ENCODE peak calls at places on chromosomes 16 and 17, in nine cellular contexts. One of them, this sample, is unnamed.

GRCh38 chr16:30009085-30009862 is 1.6 kb downstream of the DOC2A start:
- DNase-seq in foreskin fibroblast: no peak
- DNase-seq in AG10803: no peak
- DNase-seq in GM13976: no peak
- DNase-seq in mucosa of descending colon: no peak
- DNase-seq in Peyer's patch: no peak
- DNase-seq in AG09309: no peak
- DNase-seq in right atrium auricular region: no peak
- DNase-seq in uterus: no peak
- DNase-seq in this sample: no peak

GRCh38 chr17:4566785-4567184 is 6.4 kb upstream of the GGT6 start:
- DNase-seq in foreskin fibroblast: peak
- DNase-seq in AG10803: peak
- DNase-seq in GM13976: peak
- DNase-seq in mucosa of descending colon: peak
- DNase-seq in Peyer's patch: peak
- DNase-seq in AG09309: no peak
- DNase-seq in right atrium auricular region: peak
- DNase-seq in uterus: no peak
- DNase-seq in this sample: no peak

GRCh38 chr16:48542966-48543365 is 67.0 kb downstream of the N4BP1 start:
- DNase-seq in foreskin fibroblast: no peak
- DNase-seq in AG10803: no peak
- DNase-seq in GM13976: no peak
- DNase-seq in mucosa of descending colon: no peak
- DNase-seq in Peyer's patch: no peak
- DNase-seq in AG09309: no peak
- DNase-seq in right atrium auricular region: peak
- DNase-seq in uterus: no peak
- DNase-seq in this sample: no peak

GRCh38 chr17:46766493-46767491 is 51.7 kb downstream of the WNT3 start:
- DNase-seq in foreskin fibroblast: no peak
- DNase-seq in AG10803: no peak
- DNase-seq in GM13976: no peak
- DNase-seq in mucosa of descending colon: no peak
- DNase-seq in Peyer's patch: no peak
- DNase-seq in AG09309: no peak
- DNase-seq in right atrium auricular region: no peak
- DNase-seq in uterus: no peak
- DNase-seq in this sample: peak

GRCh38 chr16:2299121-2299914 is 31.4 kb upstream of the RNPS1 start:
- DNase-seq in foreskin fibroblast: no peak
- DNase-seq in AG10803: no peak
- DNase-seq in GM13976: no peak
- DNase-seq in mucosa of descending colon: no peak
- DNase-seq in Peyer's patch: no peak
- DNase-seq in AG09309: no peak
- DNase-seq in right atrium auricular region: no peak
- DNase-seq in uterus: no peak
- DNase-seq in this sample: no peak

GRCh38 chr16:89607937-89608740 is 5.3 kb upstream of the DPEP1 start:
- DNase-seq in foreskin fibroblast: no peak
- DNase-seq in AG10803: no peak
- DNase-seq in GM13976: no peak
- DNase-seq in mucosa of descending colon: no peak
- DNase-seq in Peyer's patch: no peak
- DNase-seq in AG09309: no peak
- DNase-seq in right atrium auricular region: no peak
- DNase-seq in uterus: no peak
- DNase-seq in this sample: no peak

GRCh38 chr16:3049921-3050481 is 3.6 kb downstream of the MMP25 start:
- DNase-seq in foreskin fibroblast: no peak
- DNase-seq in AG10803: no peak
- DNase-seq in GM13976: peak
- DNase-seq in mucosa of descending colon: no peak
- DNase-seq in Peyer's patch: no peak
- DNase-seq in AG09309: no peak
- DNase-seq in right atrium auricular region: no peak
- DNase-seq in uterus: no peak
- DNase-seq in this sample: no peak

GRCh38 chr17:12883472-12883871 is 94.2 kb downstream of the ARHGAP44 start:
- DNase-seq in foreskin fibroblast: no peak
- DNase-seq in AG10803: no peak
- DNase-seq in GM13976: no peak
- DNase-seq in mucosa of descending colon: no peak
- DNase-seq in Peyer's patch: no peak
- DNase-seq in AG09309: no peak
- DNase-seq in right atrium auricular region: no peak
- DNase-seq in uterus: no peak
- DNase-seq in this sample: no peak

GRCh38 chr17:45218895-45219661 is 2.6 kb upstream of the FMNL1 start:
- DNase-seq in foreskin fibroblast: peak
- DNase-seq in AG10803: peak
- DNase-seq in GM13976: peak
- DNase-seq in mucosa of descending colon: peak
- DNase-seq in Peyer's patch: peak
- DNase-seq in AG09309: peak
- DNase-seq in right atrium auricular region: peak
- DNase-seq in uterus: peak
- DNase-seq in this sample: peak

GRCh38 chr16:27225536-27226360 is 22.4 kb downstream of the KDM8 start:
- DNase-seq in foreskin fibroblast: no peak
- DNase-seq in AG10803: no peak
- DNase-seq in GM13976: no peak
- DNase-seq in mucosa of descending colon: peak
- DNase-seq in Peyer's patch: no peak
- DNase-seq in AG09309: no peak
- DNase-seq in right atrium auricular region: no peak
- DNase-seq in uterus: no peak
- DNase-seq in this sample: no peak
- TF ChIP-seq CTCF in foreskin fibroblast: no peak
- TF ChIP-seq CTCF in AG10803: no peak
- TF ChIP-seq CTCF in GM13976: no peak
- TF ChIP-seq CTCF in mucosa of descending colon: no peak
- TF ChIP-seq CTCF in Peyer's patch: peak
- TF ChIP-seq CTCF in AG09309: no peak
- TF ChIP-seq CTCF in right atrium auricular region: no peak
- TF ChIP-seq CTCF in uterus: no peak
- TF ChIP-seq CTCF in this sample: no peak

GRCh38 chr16:84649511-84649861 is 1.2 kb downstream of the KLHL36 start:
- DNase-seq in foreskin fibroblast: no peak
- DNase-seq in AG10803: no peak
- DNase-seq in GM13976: no peak
- DNase-seq in mucosa of descending colon: no peak
- DNase-seq in Peyer's patch: no peak
- DNase-seq in AG09309: no peak
- DNase-seq in right atrium auricular region: no peak
- DNase-seq in uterus: no peak
- DNase-seq in this sample: no peak

GRCh38 chr16:84643677-84644076 is 4.6 kb upstream of the KLHL36 start:
- DNase-seq in foreskin fibroblast: peak
- DNase-seq in AG10803: peak
- DNase-seq in GM13976: no peak
- DNase-seq in mucosa of descending colon: no peak
- DNase-seq in Peyer's patch: peak
- DNase-seq in AG09309: no peak
- DNase-seq in right atrium auricular region: no peak
- DNase-seq in uterus: no peak
- DNase-seq in this sample: no peak

GRCh38 chr16:84648595-84649510 is 542 bp downstream of the KLHL36 start:
- DNase-seq in foreskin fibroblast: peak
- DNase-seq in AG10803: no peak
- DNase-seq in GM13976: peak
- DNase-seq in mucosa of descending colon: peak
- DNase-seq in Peyer's patch: peak
- DNase-seq in AG09309: no peak
- DNase-seq in right atrium auricular region: no peak
- DNase-seq in uterus: peak
- DNase-seq in this sample: peak

GRCh38 chr16:84650062-84650991 is 2.0 kb downstream of the KLHL36 start:
- DNase-seq in foreskin fibroblast: peak
- DNase-seq in AG10803: peak
- DNase-seq in GM13976: no peak
- DNase-seq in mucosa of descending colon: no peak
- DNase-seq in Peyer's patch: no peak
- DNase-seq in AG09309: peak
- DNase-seq in right atrium auricular region: no peak
- DNase-seq in uterus: no peak
- DNase-seq in this sample: no peak

GRCh38 chr16:84647830-84648594 is at the start of gene KLHL36:
- DNase-seq in foreskin fibroblast: peak
- DNase-seq in AG10803: peak
- DNase-seq in GM13976: peak
- DNase-seq in mucosa of descending colon: peak
- DNase-seq in Peyer's patch: peak
- DNase-seq in AG09309: no peak
- DNase-seq in right atrium auricular region: no peak
- DNase-seq in uterus: peak
- DNase-seq in this sample: peak
- TF ChIP-seq CTCF in foreskin fibroblast: peak
- TF ChIP-seq CTCF in AG10803: no peak
- TF ChIP-seq CTCF in GM13976: no peak
- TF ChIP-seq CTCF in mucosa of descending colon: no peak
- TF ChIP-seq CTCF in Peyer's patch: peak
- TF ChIP-seq CTCF in AG09309: no peak
- TF ChIP-seq CTCF in right atrium auricular region: no peak
- TF ChIP-seq CTCF in uterus: no peak
- TF ChIP-seq CTCF in this sample: peak

GRCh38 chr16:81850197-81850944 is 71.3 kb downstream of the PLCG2 start:
- DNase-seq in foreskin fibroblast: no peak
- DNase-seq in AG10803: no peak
- DNase-seq in GM13976: no peak
- DNase-seq in mucosa of descending colon: no peak
- DNase-seq in Peyer's patch: no peak
- DNase-seq in AG09309: no peak
- DNase-seq in right atrium auricular region: no peak
- DNase-seq in uterus: no peak
- DNase-seq in this sample: no peak

GRCh38 chr16:81852347-81852746 is 73.3 kb downstream of the PLCG2 start:
- DNase-seq in foreskin fibroblast: no peak
- DNase-seq in AG10803: no peak
- DNase-seq in GM13976: no peak
- DNase-seq in mucosa of descending colon: no peak
- DNase-seq in Peyer's patch: no peak
- DNase-seq in AG09309: no peak
- DNase-seq in right atrium auricular region: no peak
- DNase-seq in uterus: no peak
- DNase-seq in this sample: no peak

GRCh38 chr16:81860867-81861266 is 81.8 kb downstream of the PLCG2 start:
- DNase-seq in foreskin fibroblast: no peak
- DNase-seq in AG10803: no peak
- DNase-seq in GM13976: no peak
- DNase-seq in mucosa of descending colon: no peak
- DNase-seq in Peyer's patch: no peak
- DNase-seq in AG09309: no peak
- DNase-seq in right atrium auricular region: no peak
- DNase-seq in uterus: no peak
- DNase-seq in this sample: no peak

GRCh38 chr16:81860310-81860709 is 81.2 kb downstream of the PLCG2 start:
- DNase-seq in foreskin fibroblast: no peak
- DNase-seq in AG10803: no peak
- DNase-seq in GM13976: no peak
- DNase-seq in mucosa of descending colon: no peak
- DNase-seq in Peyer's patch: no peak
- DNase-seq in AG09309: no peak
- DNase-seq in right atrium auricular region: no peak
- DNase-seq in uterus: no peak
- DNase-seq in this sample: no peak

DNA sequence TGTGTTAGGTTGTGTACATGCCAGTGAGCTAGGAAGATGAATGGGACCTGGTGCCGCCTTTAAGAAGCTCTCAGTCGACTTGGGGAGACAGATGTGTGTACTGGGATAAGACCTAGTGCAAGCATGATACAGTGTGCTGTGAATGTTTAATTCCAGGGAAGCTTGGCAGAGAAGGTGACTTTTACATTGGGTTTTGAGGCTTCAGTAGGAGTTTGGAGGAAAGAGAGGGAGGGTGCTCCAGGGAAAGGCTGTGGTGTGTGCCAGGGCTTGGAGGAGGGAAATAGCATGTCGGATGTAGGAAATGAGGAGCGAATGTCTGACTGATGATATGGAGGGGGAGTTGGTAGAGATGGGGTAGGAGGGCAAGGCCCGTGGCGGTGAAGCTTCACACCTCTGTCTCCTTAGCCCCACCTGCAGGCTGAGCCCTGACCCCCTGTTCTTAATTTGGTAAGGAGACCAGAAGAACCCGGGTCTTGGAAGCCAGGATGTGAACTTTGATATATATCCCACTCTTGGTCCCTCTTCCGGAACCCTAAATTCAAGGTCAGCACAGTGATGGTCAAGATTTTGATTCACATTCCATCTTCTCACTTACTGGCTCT is 76.6 kb downstream of the PLCG2 start:
- DNase-seq in foreskin fibroblast: no peak
- DNase-seq in AG10803: no peak
- DNase-seq in GM13976: no peak
- DNase-seq in mucosa of descending colon: no peak
- DNase-seq in Peyer's patch: no peak
- DNase-seq in AG09309: no peak
- DNase-seq in right atrium auricular region: no peak
- DNase-seq in uterus: no peak
- DNase-seq in this sample: no peak
- TF ChIP-seq CTCF in foreskin fibroblast: no peak
- TF ChIP-seq CTCF in AG10803: no peak
- TF ChIP-seq CTCF in GM13976: no peak
- TF ChIP-seq CTCF in mucosa of descending colon: no peak
- TF ChIP-seq CTCF in Peyer's patch: no peak
- TF ChIP-seq CTCF in AG09309: no peak
- TF ChIP-seq CTCF in right atrium auricular region: no peak
- TF ChIP-seq CTCF in uterus: no peak
- TF ChIP-seq CTCF in this sample: no peak

DNA sequence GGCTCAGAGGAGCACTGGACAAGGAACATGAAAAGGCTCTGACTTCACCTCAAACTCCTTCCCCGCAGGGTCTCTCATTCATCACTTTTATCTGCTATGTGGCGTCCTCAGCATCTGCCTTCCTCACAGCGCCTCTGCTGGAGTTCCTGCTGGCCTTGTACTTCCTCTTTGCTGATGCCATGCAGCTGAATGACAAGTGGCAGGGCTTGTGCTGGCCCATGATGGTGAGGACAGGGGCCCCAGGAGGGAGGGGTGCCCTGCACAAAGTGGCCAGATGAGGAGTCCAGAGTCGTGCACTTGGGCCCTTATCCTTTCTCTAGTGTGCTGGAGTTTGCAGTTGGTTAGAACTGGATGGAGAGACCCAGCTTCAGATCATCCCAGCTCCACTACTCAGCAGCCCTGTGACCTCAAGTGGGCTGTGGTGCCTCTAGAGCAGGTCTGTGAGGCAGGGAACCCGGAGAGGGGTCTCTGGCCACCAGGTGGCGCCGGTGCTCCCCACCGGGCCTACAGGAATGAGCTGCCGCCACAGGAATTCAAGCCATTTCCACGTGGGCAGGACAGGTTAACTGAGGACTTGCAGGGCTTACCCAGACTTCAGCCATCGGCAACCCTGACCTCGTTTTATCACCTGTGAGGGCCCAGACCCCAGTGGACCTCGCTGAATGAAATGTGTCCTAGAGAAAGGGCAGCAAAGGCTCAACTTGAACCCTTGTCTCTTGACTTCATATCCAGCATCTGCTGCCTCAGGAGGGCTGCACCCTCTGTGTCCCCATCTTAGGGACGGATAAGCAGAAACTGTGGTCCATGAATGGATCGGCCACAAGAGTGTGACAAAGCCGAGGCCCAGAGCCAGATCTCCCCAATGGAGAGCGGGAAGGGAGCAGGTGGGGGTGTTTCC is 4.0 kb downstream of the CMTM3 start:
- DNase-seq in foreskin fibroblast: peak
- DNase-seq in AG10803: peak
- DNase-seq in GM13976: peak
- DNase-seq in mucosa of descending colon: peak
- DNase-seq in Peyer's patch: peak
- DNase-seq in AG09309: no peak
- DNase-seq in right atrium auricular region: peak
- DNase-seq in uterus: peak
- DNase-seq in this sample: peak
- TF ChIP-seq CTCF in foreskin fibroblast: peak
- TF ChIP-seq CTCF in AG10803: peak
- TF ChIP-seq CTCF in GM13976: peak
- TF ChIP-seq CTCF in mucosa of descending colon: peak
- TF ChIP-seq CTCF in Peyer's patch: peak
- TF ChIP-seq CTCF in AG09309: peak
- TF ChIP-seq CTCF in right atrium auricular region: peak
- TF ChIP-seq CTCF in uterus: peak
- TF ChIP-seq CTCF in this sample: peak

This sample was measured in tibial artery.